ENCODE peak calls at places on chromosomes 16 and 17, in six cellular contexts. Q, X, F, S, I and O are unnamed samples.

GRCh38 chr17:4900231-4901107 is 1.1 kb downstream of the C17orf107 start:
- DNase-seq in Q (no peak), X (no peak), F (no peak), S (no peak), I (peak), O (peak)

GRCh38 chr16:84375773-84376172 is 7.4 kb downstream of the ATP2C2 start:
- DNase-seq in Q (no peak), X (no peak), F (no peak), S (no peak), I (no peak), O (no peak)

GRCh38 chr16:54351171-54351570 is 64.6 kb upstream of the IRX3 start:
- DNase-seq in Q (no peak), X (no peak), F (no peak), S (no peak), I (no peak), O (no peak)

GRCh38 chr17:75679706-75680201 is 12.6 kb downstream of the SAP30BP start:
- DNase-seq in Q (peak), X (no peak), F (no peak), S (peak), I (no peak), O (peak)

GRCh38 chr17:66302761-66303626 is 581 bp downstream of the PRKCA start:
- DNase-seq in Q (peak), X (peak), F (peak), S (peak), I (peak), O (peak)

GRCh38 chr17:17226451-17227265 is 10.3 kb downstream of the FLCN start:
- DNase-seq in Q (no peak), X (no peak), F (no peak), S (no peak), I (no peak), O (peak)

GRCh38 chr16:720507-720989 is 398 bp upstream of the ANTKMT start:
- DNase-seq in Q (peak), X (peak), F (no peak), S (peak), I (no peak), O (no peak)

GRCh38 chr17:7026471-7027115 is 3.7 kb downstream of the BCL6B start:
- DNase-seq in Q (no peak), X (no peak), F (no peak), S (no peak), I (no peak), O (no peak)

GRCh38 chr16:71230122-71230845 is at the start of gene HYDIN:
- DNase-seq in Q (peak), X (peak), F (no peak), S (no peak), I (no peak), O (peak)

GRCh38 chr16:31876955-31877828 is 3.6 kb downstream of the ZNF267 start:
- DNase-seq in Q (peak), X (peak), F (peak), S (no peak), I (no peak), O (peak)

GRCh38 chr16:72848759-72849664 is 198.9 kb downstream of the ZFHX3 start:
- DNase-seq in Q (peak), X (peak), F (peak), S (peak), I (no peak), O (peak)

GRCh38 chr17:7475764-7476422 is 3.5 kb downstream of the ZBTB4 start:
- DNase-seq in Q (peak), X (peak), F (no peak), S (peak), I (no peak), O (no peak)

GRCh38 chr17:43766413-43767052 is 7.9 kb upstream of the SOST start:
- DNase-seq in Q (peak), X (peak), F (no peak), S (peak), I (peak), O (peak)

GRCh38 chr16:10961231-10961630 is 16.9 kb downstream of the CLEC16A start:
- DNase-seq in Q (peak), X (peak), F (no peak), S (no peak), I (no peak), O (no peak)

GRCh38 chr17:8105957-8106398 is 12.3 kb downstream of the ALOXE3 start:
- DNase-seq in Q (peak), X (peak), F (no peak), S (no peak), I (peak), O (no peak)

GRCh38 chr16:83549836-83550569 is 257.8 kb upstream of the HSBP1 start:
- DNase-seq in Q (no peak), X (peak), F (no peak), S (no peak), I (no peak), O (no peak)

GRCh38 chr17:21689604-21690003 is 2.7 kb upstream of the KCNJ18 start:
- DNase-seq in Q (peak), X (peak), F (no peak), S (no peak), I (no peak), O (no peak)

GRCh38 chr17:32993977-32994376 is 2.3 kb downstream of the SPACA3 start:
- DNase-seq in Q (no peak), X (no peak), F (no peak), S (no peak), I (no peak), O (no peak)